ENCODE peak calls at places on chromosome 18, in four cellular contexts. V is hepatocyte, F is IMR-90, P is brain microvascular endothelial cell. Q is an unnamed sample.

GRCh38 chr18:56391933-56392590 is 246.3 kb downstream of the TXNL1 start:
- DNase-seq in V (no peak), F (no peak), P (no peak), Q (no peak)

GRCh38 chr18:2293109-2293839 is 278.0 kb downstream of the METTL4 start:
- DNase-seq in V (no peak), F (no peak), P (no peak), Q (peak)

GRCh38 chr18:37565138-37565984 is at the start of gene CELF4:
- DNase-seq in V (peak), F (no peak), P (no peak), Q (no peak)

GRCh38 chr18:10149768-10150556 is 236.1 kb downstream of the VAPA start:
- DNase-seq in V (no peak), F (no peak), P (no peak), Q (no peak)

GRCh38 chr18:21053127-21053526 is 58.5 kb downstream of the ROCK1 start:
- DNase-seq in V (peak), F (peak), P (peak), Q (peak)

GRCh38 chr18:10604178-10604577 is 78.4 kb downstream of the NAPG start:
- DNase-seq in V (no peak), F (no peak), P (no peak), Q (no peak)

GRCh38 chr18:657998-658946 is 819 bp downstream of the TYMS start:
- DNase-seq in V (peak), F (peak), P (peak), Q (peak)

GRCh38 chr18:3468833-3469232 is 18.9 kb downstream of the TGIF1 start:
- DNase-seq in V (peak), F (no peak), P (no peak), Q (no peak)

GRCh38 chr18:12567849-12568248 is 90.1 kb downstream of the SPIRE1 start:
- DNase-seq in V (no peak), F (no peak), P (no peak), Q (no peak)

GRCh38 chr18:74499633-74500032 is 3.5 kb downstream of the CNDP2 start:
- DNase-seq in V (peak), F (no peak), P (peak), Q (peak)

GRCh38 chr18:72542993-72543361 is 1.2 kb downstream of the CBLN2 start:
- DNase-seq in V (peak), F (no peak), P (no peak), Q (no peak)

GRCh38 chr18:6960124-6960523 is 157.5 kb downstream of the LAMA1 start:
- DNase-seq in V (no peak), F (no peak), P (no peak), Q (no peak)

GRCh38 chr18:56333146-56333545 is 305.2 kb downstream of the TXNL1 start:
- DNase-seq in V (no peak), F (no peak), P (no peak), Q (no peak)

GRCh38 chr18:8478166-8478967 is 130.9 kb upstream of the RAB12 start:
- DNase-seq in V (peak), F (peak), P (peak), Q (peak)

GRCh38 chr18:12059334-12060181 is 34.1 kb upstream of the ANKRD62 start:
- DNase-seq in V (no peak), F (no peak), P (no peak), Q (no peak)

GRCh38 chr18:45891806-45892205 is 66.3 kb downstream of the SIGLEC15 start:
- DNase-seq in V (no peak), F (no peak), P (no peak), Q (no peak)
- H3K27ac ChIP-seq in V (no peak), F (no peak), P (no peak), Q (no peak)

DNA sequence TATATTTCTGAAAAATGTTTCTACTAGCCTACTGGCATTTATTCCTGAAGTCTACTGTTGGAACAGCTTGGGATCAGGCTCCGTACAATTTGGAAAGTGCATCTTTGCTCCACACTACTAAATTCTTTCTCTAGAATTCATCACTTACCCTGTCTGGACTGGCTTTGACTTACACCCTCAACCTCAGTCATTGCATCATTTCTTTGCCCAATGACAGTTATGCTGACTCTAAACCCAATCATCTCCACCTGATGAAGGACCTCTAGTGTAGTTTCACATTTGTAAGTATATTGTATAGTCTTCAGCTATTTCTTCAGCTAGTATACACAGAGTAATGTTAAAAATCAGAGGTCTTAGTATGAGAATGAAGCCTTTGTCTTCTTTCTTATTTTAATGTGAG is 359.6 kb upstream of the MC4R start:
- DNase-seq in V (no peak), F (no peak), P (no peak), Q (no peak)
- H3K27ac ChIP-seq in V (no peak), F (no peak), P (no peak), Q (no peak)

DNA sequence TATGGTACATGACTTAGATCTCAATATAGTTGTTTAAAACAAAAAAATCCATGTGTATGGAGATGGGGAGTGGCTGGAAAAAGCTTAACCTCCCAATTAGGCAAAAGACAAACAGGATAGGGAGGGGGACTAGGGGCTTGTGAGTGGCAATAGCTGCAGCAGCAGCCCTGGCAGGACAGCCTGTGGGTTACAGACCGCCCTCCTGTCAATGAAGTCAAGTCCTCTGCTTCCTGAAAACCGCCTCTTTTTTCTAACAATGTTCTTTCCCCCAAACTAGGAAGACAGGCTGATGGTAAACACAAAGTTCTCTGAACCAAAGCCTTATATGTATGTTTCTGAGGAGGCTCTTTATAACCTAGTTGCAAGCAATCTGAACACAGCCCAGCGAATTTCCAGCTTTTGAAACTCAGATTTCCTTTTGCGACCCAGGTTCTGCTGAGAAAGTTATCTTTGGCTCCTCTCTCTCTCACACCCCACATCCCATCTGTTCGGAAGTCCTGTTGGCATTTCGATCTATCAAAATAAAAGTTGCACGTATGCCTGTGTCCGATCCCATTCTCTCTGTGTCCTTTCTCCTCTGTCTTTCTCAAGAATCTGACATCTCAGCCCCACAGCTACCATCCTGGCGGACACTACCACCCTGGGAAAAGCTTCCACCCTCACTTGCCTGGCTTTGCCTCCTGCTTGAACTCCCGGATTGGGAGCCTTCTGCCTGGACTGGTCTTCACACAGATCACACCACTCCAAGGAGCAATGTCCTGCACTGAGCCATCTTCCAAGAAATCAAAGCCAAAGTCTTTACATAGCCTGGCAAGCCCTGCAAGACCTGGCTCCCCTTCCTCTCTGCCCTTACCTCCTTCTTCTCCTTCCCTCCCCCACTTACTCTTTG is 10.1 kb downstream of the ATP8B1 start:
- DNase-seq in V (no peak), F (no peak), P (no peak), Q (no peak)
- H3K27ac ChIP-seq in V (no peak), F (peak), P (peak), Q (no peak)

GRCh38 chr18:62396967-62397366 is 71.9 kb downstream of the TNFRSF11A start:
- DNase-seq in V (no peak), F (no peak), P (no peak), Q (no peak)

GRCh38 chr18:62398291-62398690 is 73.2 kb downstream of the TNFRSF11A start:
- DNase-seq in V (no peak), F (no peak), P (no peak), Q (no peak)

GRCh38 chr18:62396381-62396780 is 71.3 kb downstream of the TNFRSF11A start:
- DNase-seq in V (no peak), F (no peak), P (no peak), Q (no peak)

GRCh38 chr18:62389761-62390481 is 64.8 kb downstream of the TNFRSF11A start:
- DNase-seq in V (peak), F (no peak), P (peak), Q (peak)

DNA sequence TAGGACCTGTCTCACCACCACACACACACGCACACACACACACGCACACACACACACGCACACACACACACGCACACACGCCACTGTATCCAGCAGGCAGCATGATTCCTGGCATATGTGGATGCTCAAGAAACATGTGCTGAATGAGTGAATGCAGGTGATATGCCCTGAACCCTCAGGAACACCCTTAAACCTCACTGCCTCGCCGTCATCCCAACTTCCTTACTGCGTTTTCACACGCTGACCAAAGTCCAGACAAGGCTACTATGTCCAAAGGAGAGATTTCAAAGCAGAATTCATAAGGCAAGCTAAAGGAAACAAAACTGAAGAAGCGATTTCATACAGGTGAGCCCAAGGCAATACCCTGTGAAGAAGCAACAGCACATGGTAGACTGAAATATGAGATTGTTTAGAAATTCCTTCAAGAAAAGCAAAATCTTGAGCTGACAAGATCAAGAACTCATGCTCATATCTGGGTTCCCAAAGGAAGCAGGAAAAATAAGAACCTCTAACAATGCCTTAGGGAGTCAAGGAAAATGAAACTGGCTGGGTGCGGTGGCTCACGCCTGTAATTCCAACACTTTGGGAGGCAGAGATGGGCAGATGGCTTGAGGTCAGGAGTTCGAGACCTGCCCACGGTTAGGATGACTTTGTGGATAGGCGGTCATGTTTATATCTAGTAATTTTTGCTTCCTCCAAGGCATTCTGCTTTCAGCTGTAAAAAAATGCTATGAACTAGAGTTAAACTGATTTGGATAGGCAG is 69.1 kb downstream of the TNFRSF11A start:
- DNase-seq in V (no peak), F (no peak), P (no peak), Q (no peak)
- H3K27ac ChIP-seq in V (no peak), F (no peak), P (no peak), Q (no peak)

GRCh38 chr18:63254716-63255399 is 64.7 kb downstream of the BCL2 start:
- DNase-seq in V (no peak), F (no peak), P (no peak), Q (peak)
- H3K27ac ChIP-seq in V (no peak), F (no peak), P (no peak), Q (no peak)

GRCh38 chr18:40133253-40133652 is 1821.8 kb upstream of the PIK3C3 start:
- DNase-seq in V (no peak), F (no peak), P (no peak), Q (peak)
- H3K27ac ChIP-seq in V (no peak), F (no peak), P (no peak), Q (no peak)

GRCh38 chr18:77059294-77059916 is 73.2 kb downstream of the MBP start:
- DNase-seq in V (peak), F (peak), P (peak), Q (peak)
- H3K27ac ChIP-seq in V (peak), F (no peak), P (peak), Q (no peak)

GRCh38 chr18:48575301-48575657 is 36.4 kb downstream of the CTIF start:
- DNase-seq in V (no peak), F (no peak), P (no peak), Q (no peak)

GRCh38 chr18:48572402-48573126 is 33.7 kb downstream of the CTIF start:
- DNase-seq in V (no peak), F (no peak), P (no peak), Q (no peak)

GRCh38 chr18:48574667-48575300 is 36.0 kb downstream of the CTIF start:
- DNase-seq in V (no peak), F (no peak), P (no peak), Q (no peak)

GRCh38 chr18:48571619-48572384 is 33.0 kb downstream of the CTIF start:
- DNase-seq in V (no peak), F (no peak), P (no peak), Q (no peak)

GRCh38 chr18:48573632-48574293 is 34.9 kb downstream of the CTIF start:
- DNase-seq in V (no peak), F (no peak), P (no peak), Q (no peak)
- H3K27ac ChIP-seq in V (no peak), F (no peak), P (no peak), Q (no peak)